ENCODE peak calls at places on chromosome 19, in four cellular contexts. I, Q, A and G are unnamed samples.

GRCh38 chr19:38736413-38737280 is 7.6 kb downstream of the CAPN12 start:
- DNase-seq in I (peak; percentile 19), A (no peak), Q (peak; percentile 46), G (no peak)

GRCh38 chr19:38686530-38686888 is 39.1 kb downstream of the ACTN4 start:
- DNase-seq in I (no peak), Q (no peak), A (peak; percentile 41), G (no peak)

GRCh38 chr19:4694211-4694987 is 24.3 kb upstream of the MYDGF start:
- DNase-seq in I (peak; percentile 84), Q (peak; percentile 35), A (no peak), G (no peak)

GRCh38 chr19:23799321-23799720 is 40.6 kb upstream of the ZNF681 start:
- DNase-seq in I (no peak), A (no peak), Q (no peak), G (no peak)

GRCh38 chr19:38213911-38214625 is 10.0 kb downstream of the DPF1 start:
- DNase-seq in A (no peak), I (peak; percentile 70), Q (no peak), G (no peak)

GRCh38 chr19:6828698-6829633 is 56.5 kb downstream of the VAV1 start:
- DNase-seq in I (no peak), Q (no peak), A (peak; percentile 13), G (no peak)

GRCh38 chr19:36379510-36379819 is 464 bp upstream of the ZFP14 start:
- DNase-seq in A (no peak), Q (no peak), I (no peak), G (no peak)

GRCh38 chr19:58021541-58022282 is 12.1 kb upstream of the ZSCAN1 start:
- DNase-seq in I (peak; percentile 38), Q (peak; percentile 61), A (no peak), G (no peak)

GRCh38 chr19:13980340-13980739 is 25.8 kb downstream of the RFX1 start:
- DNase-seq in A (no peak), Q (no peak), I (no peak), G (no peak)

GRCh38 chr19:46697142-46697960 is 19.6 kb downstream of the PRKD2 start:
- DNase-seq in Q (peak; percentile 90), A (no peak), I (peak; percentile 70), G (peak; percentile 76)

GRCh38 chr19:9793051-9793591 is 24.6 kb upstream of the ZNF846 start:
- DNase-seq in I (peak; percentile 36), Q (no peak), A (peak; percentile 57), G (no peak)

GRCh38 chr19:9523885-9524474 is 14.5 kb downstream of the ZNF426 start:
- DNase-seq in I (no peak), Q (no peak), A (no peak), G (no peak)

GRCh38 chr19:54456423-54457373 is 6.9 kb downstream of the LENG9 start:
- DNase-seq in I (no peak), A (no peak), Q (no peak), G (no peak)

GRCh38 chr19:1907563-1908363 is 2.6 kb downstream of the ADAT3 start:
- DNase-seq in Q (no peak), A (no peak), I (no peak), G (no peak)

GRCh38 chr19:7488736-7489353 is at the start of gene PEX11G:
- DNase-seq in A (peak; percentile 71), Q (peak; percentile 94), I (peak; percentile 74), G (peak; percentile 98)

GRCh38 chr19:2191456-2191931 is 27.8 kb downstream of the DOT1L start:
- DNase-seq in Q (no peak), A (no peak), I (no peak), G (no peak)

GRCh38 chr19:51329411-51329810 is 12.5 kb downstream of the VSIG10L start:
- DNase-seq in Q (no peak), A (no peak), I (no peak), G (no peak)

GRCh38 chr19:35587326-35587725 is 1.4 kb downstream of the PMIS2 start:
- DNase-seq in Q (no peak), I (peak; percentile 32), A (no peak), G (no peak)

GRCh38 chr19:34490141-34490766 is 8.7 kb downstream of the WTIP start:
- DNase-seq in I (no peak), A (no peak), Q (no peak), G (no peak)

GRCh38 chr19:29505034-29505824 is 20.6 kb upstream of the VSTM2B start:
- DNase-seq in A (no peak), I (no peak), Q (no peak), G (no peak)

GRCh38 chr19:51754770-51755169 is 3.1 kb upstream of the FPR1 start:
- DNase-seq in I (no peak), A (no peak), Q (no peak), G (no peak)

GRCh38 chr19:49150106-49150943 is 4.9 kb downstream of the HRC start:
- DNase-seq in A (peak; percentile 74), Q (peak; percentile 77), I (peak; percentile 69), G (peak; percentile 88)

GRCh38 chr19:35146746-35147466 is 3.9 kb downstream of the FXYD7 start:
- DNase-seq in A (no peak), Q (no peak), I (no peak), G (no peak)

GRCh38 chr19:56566904-56567273 is 379 bp upstream of the ZNF470 start:
- DNase-seq in Q (peak; percentile 62), I (no peak), A (peak; percentile 17), G (peak; percentile 23)

GRCh38 chr19:57566396-57567256 is 7.0 kb upstream of the ZNF550 start:
- DNase-seq in I (peak; percentile 27), A (peak; percentile 20), Q (no peak), G (no peak)

GRCh38 chr19:48627865-48628314 is 8.6 kb downstream of the SPHK2 start:
- DNase-seq in I (no peak), Q (no peak), A (no peak), G (no peak)

GRCh38 chr19:16180611-16181010 is 4.6 kb upstream of the FAM32A start:
- DNase-seq in Q (no peak), I (peak; percentile 88), A (no peak), G (no peak)

GRCh38 chr19:46404039-46404883 is 9.1 kb downstream of the CCDC8 start:
- DNase-seq in I (peak; percentile 48), Q (peak; percentile 74), A (peak; percentile 40), G (no peak)

GRCh38 chr19:42284641-42285341 is 15.7 kb downstream of the CIC start:
- DNase-seq in A (no peak), Q (peak; percentile 54), I (no peak), G (peak; percentile 18)

GRCh38 chr19:14476663-14477401 is 1.7 kb upstream of the PTGER1 start:
- DNase-seq in A (no peak), I (peak; percentile 78), Q (no peak), G (no peak)

GRCh38 chr19:52897149-52897935 is at the start of gene ZNF320:
- DNase-seq in I (peak; percentile 89), A (no peak), Q (peak; percentile 98), G (peak; percentile 93)

GRCh38 chr19:5960005-5961001 is 17.6 kb downstream of the RANBP3 start:
- DNase-seq in Q (no peak), I (no peak), A (no peak), G (no peak)

GRCh38 chr19:35733180-35734125 is 8.8 kb downstream of the IGFLR1 start:
- DNase-seq in Q (no peak), A (no peak), I (no peak), G (no peak)

GRCh38 chr19:31548941-31549340 is 199.7 kb upstream of the TSHZ3 start:
- DNase-seq in I (peak; percentile 50), Q (peak; percentile 20), A (no peak), G (no peak)

GRCh38 chr19:4807188-4807587 is 15.7 kb downstream of the FEM1A start:
- DNase-seq in Q (no peak), I (no peak), A (peak; percentile 61), G (no peak)